ENCODE peak calls at places on chromosome 4, in seven cellular contexts. One of them, this sample, is unnamed.

GRCh38 chr4:179465131-179465797 is 2023.0 kb upstream of the AGA start:
- DNase-seq in NCI-H1092 treated with DMSO at 0.1 percent for 48 hours: no peak
- DNase-seq in AG04450: no peak
- DNase-seq in HTR-8/SVneo: no peak
- DNase-seq in small intestine: no peak
- DNase-seq in glutamatergic neuron: no peak
- DNase-seq in T-helper 2 cell: no peak
- DNase-seq in this sample: no peak

GRCh38 chr4:4327652-4328121 is 37.6 kb downstream of the ZBTB49 start:
- DNase-seq in T-helper 2 cell: no peak
- DNase-seq in AG04450: no peak
- DNase-seq in small intestine: no peak
- DNase-seq in NCI-H1092 treated with DMSO at 0.1 percent for 48 hours: no peak
- DNase-seq in HTR-8/SVneo: no peak
- DNase-seq in glutamatergic neuron: peak
- DNase-seq in this sample: no peak

GRCh38 chr4:150938417-150938816 is 76.7 kb downstream of the LRBA start:
- DNase-seq in T-helper 2 cell: no peak
- DNase-seq in AG04450: no peak
- DNase-seq in HTR-8/SVneo: no peak
- DNase-seq in small intestine: no peak
- DNase-seq in NCI-H1092 treated with DMSO at 0.1 percent for 48 hours: no peak
- DNase-seq in glutamatergic neuron: no peak
- DNase-seq in this sample: no peak

GRCh38 chr4:147777456-147778091 is 45.7 kb downstream of the ARHGAP10 start:
- DNase-seq in NCI-H1092 treated with DMSO at 0.1 percent for 48 hours: no peak
- DNase-seq in HTR-8/SVneo: peak
- DNase-seq in T-helper 2 cell: no peak
- DNase-seq in AG04450: no peak
- DNase-seq in glutamatergic neuron: no peak
- DNase-seq in small intestine: peak
- DNase-seq in this sample: no peak

GRCh38 chr4:143768007-143768591 is 67.6 kb upstream of the FREM3 start:
- DNase-seq in HTR-8/SVneo: no peak
- DNase-seq in NCI-H1092 treated with DMSO at 0.1 percent for 48 hours: no peak
- DNase-seq in T-helper 2 cell: no peak
- DNase-seq in AG04450: no peak
- DNase-seq in small intestine: no peak
- DNase-seq in glutamatergic neuron: no peak
- DNase-seq in this sample: no peak

GRCh38 chr4:29734785-29735184 is 985.4 kb upstream of the PCDH7 start:
- DNase-seq in glutamatergic neuron: no peak
- DNase-seq in HTR-8/SVneo: no peak
- DNase-seq in small intestine: no peak
- DNase-seq in AG04450: no peak
- DNase-seq in T-helper 2 cell: no peak
- DNase-seq in NCI-H1092 treated with DMSO at 0.1 percent for 48 hours: no peak
- DNase-seq in this sample: no peak

GRCh38 chr4:140720387-140721087 is 35.6 kb downstream of the TBC1D9 start:
- DNase-seq in T-helper 2 cell: no peak
- DNase-seq in NCI-H1092 treated with DMSO at 0.1 percent for 48 hours: no peak
- DNase-seq in HTR-8/SVneo: no peak
- DNase-seq in AG04450: no peak
- DNase-seq in glutamatergic neuron: no peak
- DNase-seq in small intestine: peak
- DNase-seq in this sample: no peak

GRCh38 chr4:69467797-69468196 is 27.9 kb downstream of the UGT2B4 start:
- DNase-seq in small intestine: no peak
- DNase-seq in AG04450: no peak
- DNase-seq in glutamatergic neuron: no peak
- DNase-seq in T-helper 2 cell: no peak
- DNase-seq in NCI-H1092 treated with DMSO at 0.1 percent for 48 hours: no peak
- DNase-seq in HTR-8/SVneo: no peak
- DNase-seq in this sample: no peak

GRCh38 chr4:34972189-34972588 is 1272.1 kb downstream of the ARAP2 start:
- DNase-seq in small intestine: no peak
- DNase-seq in T-helper 2 cell: no peak
- DNase-seq in HTR-8/SVneo: no peak
- DNase-seq in AG04450: no peak
- DNase-seq in glutamatergic neuron: no peak
- DNase-seq in NCI-H1092 treated with DMSO at 0.1 percent for 48 hours: peak
- DNase-seq in this sample: no peak

GRCh38 chr4:153668647-153669046 is 15.4 kb upstream of the TLR2 start:
- DNase-seq in small intestine: no peak
- DNase-seq in glutamatergic neuron: no peak
- DNase-seq in HTR-8/SVneo: no peak
- DNase-seq in AG04450: no peak
- DNase-seq in NCI-H1092 treated with DMSO at 0.1 percent for 48 hours: no peak
- DNase-seq in T-helper 2 cell: no peak
- DNase-seq in this sample: no peak

GRCh38 chr4:8050555-8051206 is 107.9 kb downstream of the ABLIM2 start:
- DNase-seq in T-helper 2 cell: no peak
- DNase-seq in AG04450: no peak
- DNase-seq in HTR-8/SVneo: no peak
- DNase-seq in glutamatergic neuron: no peak
- DNase-seq in NCI-H1092 treated with DMSO at 0.1 percent for 48 hours: peak
- DNase-seq in small intestine: peak
- DNase-seq in this sample: no peak

GRCh38 chr4:100109921-100110320 is 80.3 kb downstream of the DDIT4L start:
- DNase-seq in AG04450: no peak
- DNase-seq in HTR-8/SVneo: no peak
- DNase-seq in glutamatergic neuron: no peak
- DNase-seq in NCI-H1092 treated with DMSO at 0.1 percent for 48 hours: no peak
- DNase-seq in small intestine: no peak
- DNase-seq in T-helper 2 cell: no peak
- DNase-seq in this sample: no peak

GRCh38 chr4:7876096-7876993 is 63.3 kb downstream of the AFAP1 start:
- DNase-seq in AG04450: no peak
- DNase-seq in HTR-8/SVneo: peak
- DNase-seq in T-helper 2 cell: peak
- DNase-seq in glutamatergic neuron: no peak
- DNase-seq in small intestine: peak
- DNase-seq in NCI-H1092 treated with DMSO at 0.1 percent for 48 hours: no peak
- DNase-seq in this sample: no peak

GRCh38 chr4:106766519-106766918 is 269.6 kb downstream of the DKK2 start:
- DNase-seq in glutamatergic neuron: no peak
- DNase-seq in small intestine: no peak
- DNase-seq in NCI-H1092 treated with DMSO at 0.1 percent for 48 hours: no peak
- DNase-seq in HTR-8/SVneo: no peak
- DNase-seq in AG04450: no peak
- DNase-seq in T-helper 2 cell: no peak
- DNase-seq in this sample: no peak

GRCh38 chr4:90183254-90183653 is 56.1 kb downstream of the CCSER1 start:
- DNase-seq in HTR-8/SVneo: no peak
- DNase-seq in AG04450: no peak
- DNase-seq in glutamatergic neuron: no peak
- DNase-seq in NCI-H1092 treated with DMSO at 0.1 percent for 48 hours: no peak
- DNase-seq in T-helper 2 cell: no peak
- DNase-seq in small intestine: peak
- DNase-seq in this sample: no peak

GRCh38 chr4:102429553-102429952 is 71.6 kb upstream of the NFKB1 start:
- DNase-seq in T-helper 2 cell: no peak
- DNase-seq in HTR-8/SVneo: peak
- DNase-seq in small intestine: no peak
- DNase-seq in glutamatergic neuron: no peak
- DNase-seq in NCI-H1092 treated with DMSO at 0.1 percent for 48 hours: no peak
- DNase-seq in AG04450: no peak
- DNase-seq in this sample: no peak

GRCh38 chr4:113832795-113833194 is 71.3 kb upstream of the CAMK2D start:
- DNase-seq in AG04450: no peak
- DNase-seq in T-helper 2 cell: no peak
- DNase-seq in HTR-8/SVneo: no peak
- DNase-seq in small intestine: no peak
- DNase-seq in glutamatergic neuron: no peak
- DNase-seq in NCI-H1092 treated with DMSO at 0.1 percent for 48 hours: no peak
- DNase-seq in this sample: no peak

GRCh38 chr4:159319027-159319426 is 216.1 kb downstream of the RAPGEF2 start:
- DNase-seq in HTR-8/SVneo: no peak
- DNase-seq in small intestine: no peak
- DNase-seq in AG04450: no peak
- DNase-seq in glutamatergic neuron: no peak
- DNase-seq in T-helper 2 cell: no peak
- DNase-seq in NCI-H1092 treated with DMSO at 0.1 percent for 48 hours: no peak
- DNase-seq in this sample: no peak

GRCh38 chr4:127975121-127975770 is 10.0 kb downstream of the ABHD18 start:
- DNase-seq in glutamatergic neuron: no peak
- DNase-seq in T-helper 2 cell: no peak
- DNase-seq in small intestine: no peak
- DNase-seq in NCI-H1092 treated with DMSO at 0.1 percent for 48 hours: peak
- DNase-seq in AG04450: no peak
- DNase-seq in HTR-8/SVneo: no peak
- DNase-seq in this sample: no peak

GRCh38 chr4:140382732-140383131 is 9.3 kb downstream of the SCOC start:
- DNase-seq in small intestine: no peak
- DNase-seq in AG04450: no peak
- DNase-seq in HTR-8/SVneo: no peak
- DNase-seq in T-helper 2 cell: no peak
- DNase-seq in NCI-H1092 treated with DMSO at 0.1 percent for 48 hours: no peak
- DNase-seq in glutamatergic neuron: no peak
- DNase-seq in this sample: no peak

GRCh38 chr4:124030038-124030638 is 633.5 kb downstream of the SPRY1 start:
- DNase-seq in AG04450: no peak
- DNase-seq in small intestine: no peak
- DNase-seq in NCI-H1092 treated with DMSO at 0.1 percent for 48 hours: no peak
- DNase-seq in T-helper 2 cell: no peak
- DNase-seq in HTR-8/SVneo: no peak
- DNase-seq in glutamatergic neuron: peak
- DNase-seq in this sample: no peak

GRCh38 chr4:155676430-155676825 is 9.8 kb downstream of the GUCY1A1 start:
- DNase-seq in glutamatergic neuron: no peak
- DNase-seq in T-helper 2 cell: no peak
- DNase-seq in NCI-H1092 treated with DMSO at 0.1 percent for 48 hours: no peak
- DNase-seq in AG04450: no peak
- DNase-seq in small intestine: no peak
- DNase-seq in HTR-8/SVneo: no peak
- DNase-seq in this sample: no peak

GRCh38 chr4:38177035-38177791 is 217.0 kb downstream of the PTTG2 start:
- DNase-seq in HTR-8/SVneo: no peak
- DNase-seq in glutamatergic neuron: no peak
- DNase-seq in T-helper 2 cell: peak
- DNase-seq in AG04450: no peak
- DNase-seq in small intestine: peak
- DNase-seq in NCI-H1092 treated with DMSO at 0.1 percent for 48 hours: peak
- DNase-seq in this sample: no peak

GRCh38 chr4:55393461-55394320 is 2.1 kb upstream of the TMEM165 start:
- DNase-seq in AG04450: peak
- DNase-seq in small intestine: no peak
- DNase-seq in NCI-H1092 treated with DMSO at 0.1 percent for 48 hours: peak
- DNase-seq in T-helper 2 cell: no peak
- DNase-seq in glutamatergic neuron: no peak
- DNase-seq in HTR-8/SVneo: no peak
- DNase-seq in this sample: no peak

GRCh38 chr4:118396881-118397666 is 44.3 kb upstream of the PRSS12 start:
- DNase-seq in NCI-H1092 treated with DMSO at 0.1 percent for 48 hours: no peak
- DNase-seq in small intestine: no peak
- DNase-seq in AG04450: no peak
- DNase-seq in HTR-8/SVneo: no peak
- DNase-seq in T-helper 2 cell: no peak
- DNase-seq in glutamatergic neuron: no peak
- DNase-seq in this sample: no peak

This sample was measured in stimulated activated naive B cell treated with anti-CD40 and anti-IgM and Interleukin-4, amounts not matched to agents 10 μg/mL and 1 μg/mL and 100 μg/mL, for 72 hours.